ENCODE peak calls at places on chromosomes 16 and 17, in six cellular contexts. I, F, P, A, V and Y are unnamed samples.

GRCh38 chr17:68704897-68705296 is 103.7 kb upstream of the FAM20A start:
- DNase-seq in I (peak), F (no peak), P (no peak), A (no peak), V (no peak), Y (peak)

GRCh38 chr17:73431401-73432205 is 119.8 kb upstream of the CDC42EP4 start:
- DNase-seq in I (no peak), F (no peak), P (no peak), A (no peak), V (no peak), Y (no peak)

GRCh38 chr16:10765772-10766171 is 22.1 kb downstream of the NUBP1 start:
- DNase-seq in I (no peak), F (no peak), P (no peak), A (no peak), V (peak), Y (no peak)

GRCh38 chr17:3744032-3744431 is 20.3 kb downstream of the HASPIN start:
- DNase-seq in I (peak), F (no peak), P (no peak), A (no peak), V (no peak), Y (peak)

GRCh38 chr16:89827383-89828198 is 684 bp upstream of the SPIRE2 start:
- DNase-seq in I (peak), F (no peak), P (no peak), A (no peak), V (no peak), Y (peak)

GRCh38 chr16:56189990-56190902 is 1.0 kb upstream of the GNAO1 start:
- DNase-seq in I (no peak), F (no peak), P (no peak), A (no peak), V (no peak), Y (peak)

GRCh38 chr17:8253801-8254200 is 4.7 kb downstream of the PFAS start:
- DNase-seq in I (peak), F (no peak), P (no peak), A (no peak), V (no peak), Y (no peak)

GRCh38 chr17:40447148-40447644 is 3.9 kb downstream of the IGFBP4 start:
- DNase-seq in I (peak), F (no peak), P (no peak), A (no peak), V (no peak), Y (no peak)

GRCh38 chr17:71995570-71995969 is 125.2 kb upstream of the SOX9 start:
- DNase-seq in I (peak), F (no peak), P (no peak), A (no peak), V (no peak), Y (peak)

GRCh38 chr17:39014044-39014794 is 47.0 kb upstream of the FBXO47 start:
- DNase-seq in I (peak), F (no peak), P (no peak), A (no peak), V (no peak), Y (peak)